ENCODE peak calls at places on chromosomes 13 and 19, in nine cellular contexts. E is foreskin fibroblast, J is fibroblast of lung, K is Panc1, H is breast epithelium, Z is AG04450, R is transverse colon, X is GM12878, V is brain microvascular endothelial cell. N is an unnamed sample.

GRCh38 chr19:2076481-2077082 is 19.5 kb downstream of the MOB3A start:
- DNase-seq in H (no peak), V (no peak), X (no peak), J (no peak), Z (no peak), K (no peak), E (no peak), R (no peak), N (no peak)

GRCh38 chr13:63605403-63605802 is 2189.8 kb upstream of the PCDH20 start:
- DNase-seq in K (no peak), V (no peak), E (no peak), J (no peak), X (no peak), H (no peak), R (no peak), Z (no peak), N (no peak)

GRCh38 chr19:35757231-35757748 is 461 bp upstream of the HSPB6 start:
- DNase-seq in E (peak; percentile 98), J (peak; percentile 96), X (no peak), R (peak; percentile 74), V (peak; percentile 93), H (no peak), K (no peak), Z (peak; percentile 85), N (peak; percentile 98)

GRCh38 chr19:29277107-29277506 is 64.2 kb upstream of the UQCRFS1 start:
- DNase-seq in Z (no peak), V (no peak), X (peak; percentile 19), R (peak; percentile 17), K (no peak), E (no peak), J (no peak), H (no peak), N (no peak)

GRCh38 chr19:45187421-45188100 is 9.0 kb downstream of the BLOC1S3 start:
- DNase-seq in E (no peak), X (no peak), H (no peak), J (no peak), Z (no peak), V (no peak), K (no peak), R (no peak), N (no peak)

GRCh38 chr19:7535035-7535992 is at the start of gene PNPLA6:
- DNase-seq in V (peak; percentile 94), Z (peak; percentile 85), E (peak; percentile 98), X (peak; percentile 67), R (peak; percentile 98), J (peak; percentile 89), K (peak; percentile 61), H (peak; percentile 95), N (peak; percentile 77)

GRCh38 chr19:39152066-39152465 is 26.5 kb downstream of the PAK4 start:
- DNase-seq in E (no peak), V (no peak), J (no peak), H (no peak), R (no peak), Z (no peak), X (no peak), K (no peak), N (no peak)

GRCh38 chr13:66558511-66558910 is 671.6 kb downstream of the PCDH9 start:
- DNase-seq in K (no peak), H (no peak), X (no peak), Z (no peak), R (no peak), J (peak; percentile 49), V (no peak), E (peak; percentile 15), N (no peak)

GRCh38 chr13:109383683-109384082 is 402.7 kb downstream of the IRS2 start:
- DNase-seq in H (no peak), X (no peak), J (peak; percentile 90), R (no peak), K (no peak), Z (peak; percentile 21), E (peak; percentile 82), V (peak; percentile 79), N (no peak)

GRCh38 chr13:64684685-64685431 is 2545.3 kb downstream of the PCDH9 start:
- DNase-seq in K (no peak), Z (no peak), E (peak; percentile 63), J (peak; percentile 59), X (no peak), R (no peak), H (no peak), V (peak; percentile 25), N (no peak)

GRCh38 chr13:39159393-39159792 is 121.1 kb downstream of the NHLRC3 start:
- DNase-seq in J (no peak), H (no peak), V (no peak), Z (no peak), X (no peak), R (no peak), K (no peak), E (no peak), N (no peak)

GRCh38 chr13:44918323-44919102 is 70.8 kb downstream of the NUFIP1 start:
- DNase-seq in Z (peak; percentile 93), E (peak; percentile 99), H (peak; percentile 87), X (no peak), V (peak; percentile 95), K (peak; percentile 82), R (peak; percentile 91), J (peak; percentile 96), N (peak; percentile 92)

GRCh38 chr19:40592170-40592569 is 9.0 kb upstream of the LTBP4 start:
- DNase-seq in X (no peak), V (peak; percentile 71), Z (no peak), K (no peak), R (no peak), H (no peak), E (peak; percentile 67), J (peak; percentile 78), N (no peak)

GRCh38 chr19:50550594-50550966 is 17.7 kb downstream of the LRRC4B start:
- DNase-seq in J (no peak), R (no peak), X (no peak), K (no peak), V (no peak), H (no peak), E (no peak), Z (no peak), N (no peak)
- H3K4me3 ChIP-seq in J (no peak overlapping the region), R (no peak overlapping the region), X (no peak overlapping the region), K (no peak overlapping the region), V (no peak overlapping the region), H (peak overlapping the region; percentile 19), E (no peak overlapping the region), Z (no peak overlapping the region), N (no peak overlapping the region)

DNA sequence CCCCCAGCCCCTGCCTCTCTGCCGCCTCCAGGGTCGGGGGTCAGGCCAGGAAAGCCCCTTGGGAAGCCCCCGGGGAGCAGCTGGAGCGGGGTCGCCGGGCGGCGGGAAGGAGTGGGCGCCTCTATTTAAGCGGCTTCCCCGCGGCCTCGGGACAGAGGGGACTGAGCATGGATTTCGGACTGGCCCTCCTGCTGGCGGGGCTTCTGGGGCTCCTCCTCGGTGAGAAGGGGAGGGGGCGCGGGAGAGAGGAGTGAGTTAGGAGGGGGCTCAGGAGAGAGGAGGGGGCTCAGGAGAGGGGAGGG is at the start of gene MADCAM1:
- DNase-seq in Z (no peak), K (no peak), X (no peak), J (no peak), V (no peak), R (no peak), E (no peak), H (no peak), N (no peak)
- H3K4me3 ChIP-seq in Z (no peak within 1 kb of the TSS), K (no peak within 1 kb of the TSS), X (no peak within 1 kb of the TSS), J (no peak within 1 kb of the TSS), V (no peak within 1 kb of the TSS), R (no peak within 1 kb of the TSS), E (no peak within 1 kb of the TSS), H (no peak within 1 kb of the TSS), N (no peak within 1 kb of the TSS)

DNA sequence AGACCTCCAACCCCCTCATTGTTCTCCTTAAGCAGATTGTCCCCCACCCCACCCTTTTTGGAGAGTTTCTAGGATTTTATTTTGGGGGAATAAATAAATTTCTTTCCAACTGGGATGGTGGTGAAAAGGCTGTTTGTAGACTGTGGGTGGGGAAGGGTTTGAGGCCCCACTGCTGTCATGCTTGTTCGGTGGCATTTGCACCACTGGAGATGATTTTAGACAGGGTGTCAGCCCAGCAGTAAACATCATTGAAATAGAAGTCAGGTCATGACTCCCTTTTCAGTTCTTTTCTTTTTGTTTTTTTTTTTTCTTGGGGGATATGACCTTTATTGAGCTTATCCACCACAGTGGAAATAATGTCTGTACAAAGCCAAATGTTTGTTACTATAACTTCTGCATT is 14.0 kb downstream of the UBAC2 start:
- DNase-seq in X (no peak), Z (no peak), K (no peak), R (no peak), H (no peak), E (no peak), J (no peak), V (no peak), N (no peak)
- H3K4me3 ChIP-seq in X (no peak overlapping the region), Z (no peak overlapping the region), K (no peak overlapping the region), R (no peak overlapping the region), H (no peak overlapping the region), E (no peak overlapping the region), J (no peak overlapping the region), V (no peak overlapping the region), N (no peak overlapping the region)

DNA sequence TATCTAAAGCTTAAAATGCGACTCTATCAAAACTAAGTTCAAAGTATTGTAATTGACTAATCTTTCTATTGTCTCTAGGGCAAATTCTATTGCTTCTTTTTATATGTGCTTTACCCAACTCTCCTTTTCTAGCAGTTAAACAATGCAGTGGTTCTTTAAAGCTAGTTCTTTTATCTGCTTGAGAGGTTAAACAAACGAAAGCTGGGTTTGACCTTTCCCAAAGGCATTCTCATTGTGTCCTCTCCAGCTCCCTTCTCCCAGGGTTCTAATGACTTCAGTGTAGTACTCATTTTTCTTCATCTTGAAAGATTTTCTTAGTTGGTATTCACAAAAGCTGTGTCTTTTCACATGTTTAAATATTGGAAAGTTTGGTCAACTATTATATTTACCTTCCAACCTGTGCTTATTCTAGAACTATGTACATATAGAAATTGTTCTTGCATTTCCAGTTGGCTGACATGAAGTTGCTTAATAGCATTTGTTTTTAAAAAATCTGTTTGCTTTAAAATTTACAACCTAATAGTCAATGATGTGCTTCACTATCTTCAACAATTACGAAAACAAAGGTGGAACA is 1.5 kb downstream of the WASF3 start:
- DNase-seq in E (no peak), J (no peak), H (no peak), X (no peak), K (no peak), Z (no peak), V (no peak), R (no peak), N (no peak)
- H3K4me3 ChIP-seq in E (peak overlapping the region; percentile 65), J (peak overlapping the region; percentile 73), H (peak overlapping the region; percentile 81), X (no peak overlapping the region), K (no peak overlapping the region), Z (peak overlapping the region; percentile 69), V (no peak overlapping the region), R (no peak overlapping the region), N (peak overlapping the region; percentile 88)